ENCODE peak calls at places on chromosomes 16 and 17, in six cellular contexts. T, I, U, E, F and K are unnamed samples.

GRCh38 chr16:80788016-80788415 is 16.4 kb downstream of the CDYL2 start:
- DNase-seq in T (no peak), I (no peak), U (no peak), E (no peak), F (no peak), K (peak)

GRCh38 chr16:969508-970378 is 1.0 kb downstream of the LMF1 start:
- DNase-seq in T (no peak), I (no peak), U (no peak), E (no peak), F (peak), K (no peak)

GRCh38 chr17:16491131-16491702 is 776 bp downstream of the LRRC75A start:
- DNase-seq in T (peak), I (no peak), U (peak), E (no peak), F (no peak), K (no peak)

GRCh38 chr16:49027420-49027819 is 254.2 kb downstream of the CBLN1 start:
- DNase-seq in T (no peak), I (no peak), U (no peak), E (no peak), F (no peak), K (no peak)

GRCh38 chr17:61634011-61634539 is 43.1 kb upstream of the NACA2 start:
- DNase-seq in T (no peak), I (no peak), U (no peak), E (no peak), F (no peak), K (no peak)

GRCh38 chr16:48958681-48959080 is 323.0 kb downstream of the CBLN1 start:
- DNase-seq in T (no peak), I (no peak), U (no peak), E (no peak), F (no peak), K (peak)

GRCh38 chr16:85902366-85903155 is 3.6 kb downstream of the IRF8 start:
- DNase-seq in T (peak), I (peak), U (peak), E (peak), F (no peak), K (no peak)

GRCh38 chr17:82269882-82270500 is 3.5 kb downstream of the CSNK1D start:
- DNase-seq in T (peak), I (no peak), U (peak), E (no peak), F (no peak), K (no peak)

GRCh38 chr17:62804822-62805221 is 3.3 kb downstream of the MARCHF10 start:
- DNase-seq in T (no peak), I (no peak), U (no peak), E (no peak), F (no peak), K (peak)

GRCh38 chr17:47072881-47073280 is 93.8 kb upstream of the RPRML start:
- DNase-seq in T (no peak), I (no peak), U (no peak), E (no peak), F (no peak), K (peak)

GRCh38 chr16:48916566-48916965 is 306.6 kb upstream of the N4BP1 start:
- DNase-seq in T (no peak), I (no peak), U (no peak), E (no peak), F (no peak), K (no peak)

GRCh38 chr17:81556175-81556691 is 4.1 kb upstream of the FAAP100 start:
- DNase-seq in T (no peak), I (no peak), U (peak), E (no peak), F (no peak), K (no peak)

GRCh38 chr16:55133654-55134053 is 190.3 kb upstream of the IRX6 start:
- DNase-seq in T (no peak), I (no peak), U (no peak), E (no peak), F (no peak), K (no peak)

GRCh38 chr17:16934133-16934795 is 37.7 kb downstream of the TNFRSF13B start:
- DNase-seq in T (no peak), I (no peak), U (no peak), E (no peak), F (no peak), K (no peak)

GRCh38 chr17:6153416-6153815 is 83.2 kb downstream of the WSCD1 start:
- DNase-seq in T (no peak), I (no peak), U (no peak), E (no peak), F (no peak), K (no peak)

GRCh38 chr17:61128671-61129115 is 270.9 kb upstream of the TBX2 start:
- DNase-seq in T (no peak), I (no peak), U (no peak), E (no peak), F (no peak), K (no peak)

GRCh38 chr17:16381496-16381820 is 567 bp downstream of the UBB start:
- DNase-seq in T (no peak), I (no peak), U (no peak), E (no peak), F (no peak), K (peak)

GRCh38 chr17:46195217-46195855 is 2.1 kb upstream of the KANSL1 start:
- DNase-seq in T (no peak), I (no peak), U (peak), E (no peak), F (no peak), K (no peak)

GRCh38 chr16:709651-710499 is 4.3 kb upstream of the FBXL16 start:
- DNase-seq in T (no peak), I (no peak), U (no peak), E (no peak), F (no peak), K (peak)

GRCh38 chr16:29702307-29702706 is 23.3 kb downstream of the QPRT start:
- DNase-seq in T (peak), I (peak), U (no peak), E (no peak), F (no peak), K (no peak)